ENCODE peak calls at places on chromosomes 1 and 21, in six cellular contexts. K is fibroblast of pulmonary artery, Z is GM19239, U is tibial artery, N is amygdala, B is GDM1. P is an unnamed sample.

GRCh38 chr1:240122639-240123604 is 31.2 kb downstream of the FMN2 start:
- DNase-seq in Z (no peak), B (no peak), U (no peak), K (no peak), N (peak; percentile 72), P (no peak)

GRCh38 chr1:179091691-179092165 is 9.9 kb downstream of the TOR3A start:
- DNase-seq in U (peak; percentile 87), Z (no peak), B (no peak), N (no peak), K (peak; percentile 75), P (no peak)

GRCh38 chr1:180527270-180527669 is 24.9 kb upstream of the ACBD6 start:
- DNase-seq in Z (no peak), B (no peak), K (peak; percentile 60), U (no peak), N (no peak), P (no peak)

GRCh38 chr1:7224644-7225043 is 439.4 kb downstream of the CAMTA1 start:
- DNase-seq in B (no peak), U (no peak), K (no peak), N (no peak), Z (no peak), P (peak; percentile 13)

GRCh38 chr1:85463666-85464496 is 1.1 kb downstream of the DDAH1 start:
- DNase-seq in U (no peak), K (peak; percentile 26), Z (no peak), B (no peak), N (no peak), P (peak; percentile 31)

GRCh38 chr21:41247976-41248545 is 68.5 kb upstream of the FAM3B start:
- DNase-seq in N (no peak), B (no peak), K (no peak), U (no peak), Z (no peak), P (no peak)

GRCh38 chr21:28737671-28738279 is 254.9 kb downstream of the LTN1 start:
- DNase-seq in N (no peak), U (no peak), K (peak; percentile 62), Z (no peak), B (no peak), P (peak; percentile 6)

GRCh38 chr1:166884040-166884642 is 8.1 kb upstream of the TADA1 start:
- DNase-seq in Z (peak; percentile 13), B (no peak), K (peak; percentile 26), U (no peak), N (peak; percentile 7), P (no peak)

GRCh38 chr1:24957016-24957807 is 27.1 kb upstream of the RUNX3 start:
- DNase-seq in K (no peak), U (no peak), Z (no peak), N (no peak), B (no peak), P (no peak)

GRCh38 chr1:169595764-169596711 is 9.8 kb upstream of the F5 start:
- DNase-seq in U (no peak), N (no peak), Z (no peak), K (peak; percentile 67), B (peak; percentile 6), P (peak; percentile 27)

GRCh38 chr21:32425628-32426027 is 13.1 kb downstream of the EVA1C start:
- DNase-seq in U (no peak), Z (no peak), K (no peak), N (no peak), B (no peak), P (peak; percentile 49)

P was measured in A673.